ENCODE peak calls at places on chromosomes 13 and 19, in four cellular contexts. I is right atrium auricular region; T is CD8-positive, alpha-beta T cell; O is uterus. L is an unnamed sample.

GRCh38 chr19:52748336-52748950 is 13.6 kb upstream of the ZNF611 start:
- DNase-seq in I (peak; percentile 68), T (no peak), O (peak; percentile 38), L (no peak)

GRCh38 chr13:109547942-109548860 is 238.2 kb downstream of the IRS2 start:
- DNase-seq in I (no peak), T (no peak), O (no peak), L (no peak)

GRCh38 chr19:16340654-16341053 is 16.0 kb downstream of the KLF2 start:
- DNase-seq in I (no peak), T (no peak), O (no peak), L (no peak)

GRCh38 chr19:53772943-53773342 is 51.2 kb downstream of the NLRP12 start:
- DNase-seq in I (peak; percentile 65), T (peak; percentile 45), O (peak; percentile 34), L (no peak)

GRCh38 chr19:33376423-33376822 is 2.9 kb downstream of the CEBPG start:
- DNase-seq in I (peak; percentile 94), T (no peak), O (peak; percentile 85), L (peak; percentile 76)

GRCh38 chr13:33230178-33230881 is 55.2 kb downstream of the STARD13 start:
- DNase-seq in I (no peak), T (no peak), O (no peak), L (no peak)

GRCh38 chr13:31982540-31982939 is 49.0 kb upstream of the FRY start:
- DNase-seq in I (peak; percentile 86), T (no peak), O (no peak), L (peak; percentile 78)

GRCh38 chr19:2983351-2984195 is 6.2 kb downstream of the TLE6 start:
- DNase-seq in I (peak; percentile 82), T (no peak), O (peak; percentile 81), L (no peak)

GRCh38 chr13:48125794-48126228 is 30.9 kb upstream of the MED4 start:
- DNase-seq in I (peak; percentile 66), T (no peak), O (peak; percentile 53), L (no peak)

GRCh38 chr13:73767747-73768315 is 366.4 kb downstream of the KLF12 start:
- DNase-seq in I (no peak), T (peak; percentile 31), O (no peak), L (no peak)

GRCh38 chr19:51779703-51780102 is 15.3 kb upstream of the FPR3 start:
- DNase-seq in I (no peak), T (no peak), O (no peak), L (no peak)

GRCh38 chr19:31313291-31314030 is 35.8 kb downstream of the TSHZ3 start:
- DNase-seq in I (no peak), T (no peak), O (no peak), L (no peak)

GRCh38 chr13:35953537-35954206 is 177.5 kb downstream of the DCLK1 start:
- DNase-seq in I (peak; percentile 87), T (no peak), O (peak; percentile 92), L (peak; percentile 83)

GRCh38 chr13:24348797-24349515 is 39.6 kb downstream of the C1QTNF9 start:
- DNase-seq in I (no peak), T (no peak), O (no peak), L (no peak)

GRCh38 chr13:50170447-50171037 is 155.3 kb downstream of the KCNRG start:
- DNase-seq in I (no peak), T (no peak), O (no peak), L (no peak)

GRCh38 chr19:11673608-11674041 is 65.1 kb downstream of the ZNF823 start:
- DNase-seq in I (peak; percentile 81), T (no peak), O (peak; percentile 39), L (peak; percentile 89)
- H3K4me1 ChIP-seq in I (no peaks in the 10 kb centered on the region), T (peaks cover 7% of the 10 kb centered on the region), O (no peaks in the 10 kb centered on the region), L (no peaks in the 10 kb centered on the region)

GRCh38 chr19:39679056-39679790 is 23.5 kb downstream of the LGALS16 start:
- DNase-seq in I (no peak), T (no peak), O (no peak), L (no peak)
- H3K27ac ChIP-seq in I (no peak overlapping the region), T (no peak overlapping the region), O (no peak overlapping the region), L (no peak overlapping the region)

GRCh38 chr13:44232729-44233128 is 140.9 kb upstream of the SERP2 start:
- DNase-seq in I (no peak), T (no peak), O (no peak), L (no peak)
- H3K4me1 ChIP-seq in I (no peaks in the 10 kb centered on the region), T (no peaks in the 10 kb centered on the region), O (peaks cover 2% of the 10 kb centered on the region), L (peaks cover 6% of the 10 kb centered on the region)

DNA sequence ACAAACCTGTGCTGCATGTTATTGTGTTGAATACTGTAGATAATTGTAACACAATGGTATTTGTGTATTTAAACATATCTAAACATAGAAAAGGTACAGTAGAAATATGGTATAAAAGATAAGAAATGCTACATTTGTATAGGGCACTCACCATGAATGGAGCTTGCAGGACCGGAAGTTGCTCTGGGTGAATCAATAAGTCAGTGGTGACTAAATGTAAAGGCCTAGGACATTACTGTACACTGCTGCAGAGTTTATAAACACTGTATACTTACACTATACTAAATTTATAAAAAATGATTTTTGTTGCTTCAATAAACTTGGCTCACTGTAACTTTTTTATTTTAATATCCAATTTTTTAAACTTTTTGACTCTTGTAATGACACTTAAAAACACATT is 34.4 kb downstream of the LMO7 start:
- DNase-seq in I (no peak), T (no peak), O (no peak), L (no peak)
- H3K27ac ChIP-seq in I (no peak overlapping the region), T (no peak overlapping the region), O (no peak overlapping the region), L (no peak overlapping the region)

DNA sequence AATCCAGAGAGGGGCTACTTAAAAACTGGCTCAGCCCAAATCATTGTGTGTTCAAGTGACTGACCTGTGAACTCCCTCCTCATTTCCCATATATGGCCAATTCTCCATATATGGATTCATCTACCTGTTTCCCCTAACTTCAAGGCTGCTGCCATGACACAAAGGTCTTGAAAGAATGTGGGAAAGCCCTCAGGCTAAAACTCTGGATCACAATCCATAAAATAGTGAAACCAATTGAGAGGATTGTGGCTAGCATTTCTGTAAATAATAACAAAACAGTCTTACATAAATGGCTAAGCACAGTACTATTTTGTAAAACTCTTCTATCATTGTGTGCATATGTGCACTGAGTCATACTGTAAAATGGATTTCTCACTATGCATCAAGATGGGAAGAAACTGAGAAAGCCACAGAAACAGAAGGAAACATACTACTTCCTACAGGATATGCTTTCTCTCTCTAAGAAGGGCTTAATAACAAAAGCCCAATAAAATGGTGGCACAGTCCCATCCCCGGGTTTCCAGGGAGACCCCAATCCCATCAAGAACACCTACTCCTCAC is 80.5 kb downstream of the FOXO1 start:
- DNase-seq in I (no peak), T (no peak), O (no peak), L (no peak)
- H3K4me1 ChIP-seq in I (no peaks in the 10 kb centered on the region), T (peaks cover 81% of the 10 kb centered on the region), O (no peaks in the 10 kb centered on the region), L (peaks cover 6% of the 10 kb centered on the region)

DNA sequence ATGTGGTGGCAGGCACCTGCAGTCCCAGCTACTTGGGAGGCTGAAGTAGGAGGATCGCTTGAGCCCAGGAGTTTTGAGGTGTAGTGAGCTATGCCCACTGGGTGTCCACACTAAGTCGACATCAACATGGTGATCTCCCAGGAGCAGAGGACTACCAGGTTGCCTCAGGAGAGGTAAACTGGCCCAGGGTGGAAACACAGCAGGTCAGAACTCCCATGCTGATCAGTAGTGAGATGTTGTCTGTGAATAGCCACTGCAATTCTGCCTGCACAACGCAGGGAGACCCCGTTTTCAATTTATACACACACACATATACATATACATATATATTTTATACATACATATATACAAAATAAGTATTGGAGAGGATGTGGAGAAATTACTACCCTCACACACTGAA is 2.1 kb upstream of the ZNF224 start:
- DNase-seq in I (no peak), T (no peak), O (no peak), L (no peak)
- H3K27ac ChIP-seq in I (no peak overlapping the region), T (no peak overlapping the region), O (no peak overlapping the region), L (no peak overlapping the region)

GRCh38 chr19:48596679-48597465 is 9.7 kb upstream of the SPACA4 start:
- DNase-seq in I (no peak), T (peak; percentile 43), O (no peak), L (no peak)

GRCh38 chr19:48595833-48596232 is 10.7 kb upstream of the SPACA4 start:
- DNase-seq in I (no peak), T (no peak), O (no peak), L (no peak)

GRCh38 chr19:48598996-48599626 is 7.4 kb upstream of the SPACA4 start:
- DNase-seq in I (no peak), T (no peak), O (no peak), L (no peak)

GRCh38 chr19:48596237-48596636 is 10.3 kb upstream of the SPACA4 start:
- DNase-seq in I (no peak), T (no peak), O (no peak), L (no peak)

GRCh38 chr19:48595171-48595570 is 11.4 kb upstream of the SPACA4 start:
- DNase-seq in I (no peak), T (no peak), O (no peak), L (no peak)
- H3K4me1 ChIP-seq in I (no peaks in the 10 kb centered on the region), T (peaks cover 7% of the 10 kb centered on the region), O (no peaks in the 10 kb centered on the region), L (no peaks in the 10 kb centered on the region)

GRCh38 chr19:19642506-19643157 is 825 bp downstream of the GMIP start:
- DNase-seq in I (no peak), T (peak; percentile 51), O (no peak), L (no peak)
- H3K27ac ChIP-seq in I (peak overlapping the region; percentile 75), T (peak overlapping the region; percentile 92), O (peak overlapping the region; percentile 55), L (no peak overlapping the region)

GRCh38 chr19:13042443-13043130 is 47.3 kb downstream of the NFIX start:
- DNase-seq in I (no peak), T (no peak), O (no peak), L (no peak)

GRCh38 chr19:13038306-13039210 is 43.3 kb downstream of the NFIX start:
- DNase-seq in I (no peak), T (no peak), O (no peak), L (no peak)

GRCh38 chr19:13040916-13041292 is 45.6 kb downstream of the NFIX start:
- DNase-seq in I (no peak), T (no peak), O (no peak), L (no peak)

GRCh38 chr19:13039211-13039789 is 44.0 kb downstream of the NFIX start:
- DNase-seq in I (no peak), T (no peak), O (no peak), L (no peak)

GRCh38 chr19:13040232-13040915 is 45.1 kb downstream of the NFIX start:
- DNase-seq in I (no peak), T (no peak), O (no peak), L (no peak)
- H3K4me1 ChIP-seq in I (peaks cover 7% of the 10 kb centered on the region), T (peaks cover 29% of the 10 kb centered on the region), O (peaks cover 37% of the 10 kb centered on the region), L (no peaks in the 10 kb centered on the region)